ENCODE peak calls at places on chromosomes 7 and 10, in eight cellular contexts. G is body of pancreas, C is mesothelial cell of epicardium, I is GM23338, O is endothelial cell, J is lower leg skin, Z is HFFc6, L is fibroblast of mammary gland. W is an unnamed sample.

GRCh38 chr7:48168159-48168558 is 3.1 kb upstream of the ABCA13 start:
- DNase-seq in C (no peak), G (no peak), I (no peak), J (no peak), L (peak; percentile 15), Z (peak; percentile 57), O (no peak), W (no peak)

GRCh38 chr7:119596651-119597050 is 676.3 kb upstream of the KCND2 start:
- DNase-seq in C (no peak), Z (no peak), O (no peak), G (no peak), L (peak; percentile 22), I (no peak), J (no peak), W (no peak)

GRCh38 chr10:49282879-49283321 is 16.1 kb upstream of the C10orf71 start:
- DNase-seq in O (no peak), L (no peak), J (no peak), C (no peak), Z (no peak), I (peak; percentile 19), G (no peak), W (no peak)

GRCh38 chr10:38146579-38147333 is 52.6 kb downstream of the ZNF37A start:
- DNase-seq in J (no peak), L (no peak), Z (no peak), O (no peak), C (no peak), I (no peak), G (no peak), W (no peak)

GRCh38 chr10:132329565-132330485 is 2.2 kb upstream of the LRRC27 start:
- DNase-seq in L (peak; percentile 63), O (no peak), C (no peak), J (no peak), I (no peak), Z (peak; percentile 66), G (no peak), W (peak; percentile 43)

GRCh38 chr10:69863580-69863979 is 61.9 kb downstream of the COL13A1 start:
- DNase-seq in Z (peak; percentile 65), J (no peak), I (no peak), C (no peak), G (no peak), L (peak; percentile 54), O (no peak), W (no peak)

GRCh38 chr10:49324711-49325110 is 25.7 kb downstream of the C10orf71 start:
- DNase-seq in O (peak; percentile 13), Z (no peak), L (no peak), J (no peak), C (no peak), G (no peak), I (peak; percentile 57), W (no peak)

GRCh38 chr10:7434332-7434731 is 23.5 kb upstream of the SFMBT2 start:
- DNase-seq in Z (no peak), G (no peak), O (no peak), I (no peak), L (no peak), C (no peak), J (no peak), W (no peak)

DNA sequence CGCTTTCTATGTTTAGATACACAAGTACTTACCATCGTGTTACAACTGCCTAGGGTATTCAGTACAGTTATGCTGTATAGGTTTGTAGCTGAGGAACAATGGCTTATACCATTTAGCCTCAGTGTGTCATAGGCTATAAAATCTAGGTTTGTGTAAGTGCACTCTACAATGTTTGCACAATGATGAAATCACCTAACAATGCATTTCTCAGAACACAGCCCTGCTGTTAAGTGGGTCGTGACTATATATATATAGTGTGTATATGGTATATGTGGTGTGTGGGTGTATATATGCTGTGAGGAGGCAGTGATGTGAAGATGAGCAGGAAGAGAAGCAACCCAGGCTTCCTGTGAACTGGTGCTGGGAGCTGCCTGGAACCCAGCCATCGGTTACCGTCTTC is 65.6 kb upstream of the MKI67 start:
- DNase-seq in G (no peak), Z (no peak), J (no peak), C (no peak), L (no peak), O (no peak), I (no peak), W (no peak)
- TF ChIP-seq CTCF in G (no peak), Z (no peak), J (no peak), C (no peak), L (no peak), O (no peak), I (no peak), W (no peak)

DNA sequence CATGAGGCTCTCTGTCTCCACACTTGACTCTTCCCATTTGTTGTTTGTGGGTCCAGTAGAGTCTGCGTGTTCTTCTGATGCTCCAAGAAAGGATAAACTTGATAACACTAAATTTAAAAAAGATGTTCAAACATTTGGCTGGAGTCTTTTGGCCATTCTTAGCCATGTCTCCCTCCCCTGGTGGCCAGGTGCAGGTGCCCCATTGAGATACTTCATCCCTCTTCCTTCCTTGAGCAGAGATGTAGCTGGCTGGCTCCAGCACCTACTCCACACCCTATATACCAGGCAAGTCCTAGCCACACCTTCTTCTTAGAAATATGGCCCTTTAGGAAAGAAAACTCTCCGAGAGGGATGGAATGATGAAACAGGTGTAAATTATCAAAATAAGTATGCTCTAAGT is 103.2 kb upstream of the GJD4 start:
- DNase-seq in C (no peak), G (no peak), O (no peak), Z (no peak), J (no peak), I (peak; percentile 48), L (no peak), W (no peak)
- TF ChIP-seq CTCF in C (no peak), G (no peak), O (no peak), Z (peak; percentile 42), J (no peak), I (peak; percentile 42), L (no peak), W (peak; percentile 19)

GRCh38 chr7:132500727-132501410 is 75.4 kb downstream of the PLXNA4 start:
- DNase-seq in G (peak; percentile 47), I (peak; percentile 64), O (peak; percentile 20), Z (no peak), C (no peak), J (peak; percentile 55), L (peak; percentile 70), W (no peak)
- TF ChIP-seq CTCF in G (peak; percentile 32), I (peak; percentile 56), O (no peak), Z (peak; percentile 37), C (no peak), J (no peak), L (peak; percentile 58), W (no peak)

GRCh38 chr10:62099299-62099698 is 169.3 kb downstream of the RTKN2 start:
- DNase-seq in O (no peak), C (no peak), I (no peak), G (no peak), Z (no peak), L (no peak), J (no peak), W (no peak)

GRCh38 chr10:62108768-62109430 is 159.7 kb downstream of the RTKN2 start:
- DNase-seq in G (no peak), C (no peak), J (no peak), I (no peak), O (no peak), L (no peak), Z (no peak), W (no peak)

GRCh38 chr10:62098278-62099121 is 170.1 kb downstream of the RTKN2 start:
- DNase-seq in O (no peak), Z (no peak), J (no peak), G (no peak), I (no peak), L (no peak), C (no peak), W (no peak)

GRCh38 chr10:62106929-62107519 is 161.6 kb downstream of the RTKN2 start:
- DNase-seq in C (no peak), O (no peak), L (no peak), Z (no peak), J (no peak), G (no peak), I (no peak), W (no peak)

GRCh38 chr10:62103857-62104256 is 164.8 kb downstream of the RTKN2 start:
- DNase-seq in L (no peak), G (no peak), J (no peak), Z (no peak), O (no peak), C (no peak), I (no peak), W (no peak)
- TF ChIP-seq CTCF in L (no peak), G (no peak), J (no peak), Z (no peak), O (no peak), C (no peak), I (no peak), W (no peak)

GRCh38 chr7:99036531-99037175 is 107.3 kb downstream of the SMURF1 start:
- DNase-seq in C (no peak), O (peak; percentile 51), I (peak; percentile 86), Z (peak; percentile 13), G (no peak), L (peak; percentile 81), J (no peak), W (no peak)
- TF ChIP-seq CTCF in C (no peak), O (peak; percentile 34), I (peak; percentile 67), Z (peak; percentile 68), G (no peak), L (peak; percentile 45), J (no peak), W (peak; percentile 31)

GRCh38 chr7:155532792-155533119 is 13.6 kb downstream of the CNPY1 start:
- DNase-seq in G (no peak), I (no peak), J (no peak), L (no peak), C (no peak), O (no peak), Z (no peak), W (no peak)

GRCh38 chr7:155531686-155532085 is 14.7 kb downstream of the CNPY1 start:
- DNase-seq in C (no peak), O (no peak), I (no peak), Z (no peak), G (no peak), J (no peak), L (no peak), W (peak; percentile 26)

GRCh38 chr7:155533120-155533826 is 13.1 kb downstream of the CNPY1 start:
- DNase-seq in J (no peak), C (no peak), L (peak; percentile 1), G (no peak), Z (no peak), I (peak; percentile 38), O (no peak), W (peak; percentile 47)

GRCh38 chr7:155534691-155535090 is 11.7 kb downstream of the CNPY1 start:
- DNase-seq in L (no peak), C (no peak), J (no peak), Z (no peak), I (no peak), O (no peak), G (no peak), W (peak; percentile 13)

DNA sequence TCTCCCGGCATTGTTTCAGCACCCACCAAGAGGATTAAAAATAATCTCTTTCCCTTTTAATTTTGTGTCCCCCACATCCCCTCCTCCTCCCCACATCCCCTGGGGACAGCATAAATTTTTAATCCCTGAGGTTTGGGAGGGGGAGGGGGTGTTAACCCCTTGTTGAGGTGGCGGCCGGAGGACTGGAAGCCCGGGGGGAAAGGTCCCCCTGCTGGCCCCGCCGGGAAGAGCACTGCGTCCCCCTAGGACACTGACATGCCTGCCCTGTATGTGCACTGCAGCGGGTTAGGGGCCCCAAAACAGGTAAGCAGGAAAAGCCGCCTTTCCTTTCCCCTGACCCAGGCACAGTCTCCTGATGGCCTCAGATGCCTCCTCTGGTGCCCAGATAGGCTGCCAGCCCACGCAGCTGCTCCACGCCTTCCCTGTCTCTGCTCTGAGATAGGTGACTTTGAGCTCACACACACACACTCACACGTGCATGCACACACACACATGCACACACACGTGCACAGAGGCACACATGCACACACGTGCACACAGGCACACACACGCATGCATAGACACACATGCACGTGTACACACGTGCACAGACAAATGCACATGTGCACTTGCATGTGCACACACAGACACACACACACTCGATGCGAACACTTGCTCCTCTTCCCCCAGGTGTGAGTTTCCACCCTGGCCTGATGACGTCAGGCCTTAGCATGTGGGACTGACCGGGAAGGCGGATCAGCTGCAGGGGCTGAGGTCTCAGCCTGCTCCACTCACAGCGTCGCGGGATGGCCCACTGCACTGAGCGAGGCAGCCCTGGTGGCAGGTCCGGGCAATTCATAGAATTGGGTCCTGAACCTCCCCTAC is 12.3 kb downstream of the CNPY1 start:
- DNase-seq in L (peak; percentile 6), C (no peak), G (no peak), Z (no peak), J (no peak), I (peak; percentile 89), O (peak; percentile 75), W (peak; percentile 86)
- TF ChIP-seq CTCF in L (peak; percentile 58), C (peak; percentile 44), G (peak; percentile 20), Z (peak; percentile 66), J (no peak), I (peak; percentile 82), O (peak; percentile 62), W (peak; percentile 81)